ENCODE peak calls at places on chromosomes 12 and 14, in four cellular contexts. L, C, J and W are unnamed samples.
A peak's percentile ranks its signal among the peaks of the same experiment; 100 is the strongest.

GRCh38 chr12:131203666-131204415 is 250.1 kb downstream of the ADGRD1 start:
- DNase-seq in L (no peak), C (no peak), J (no peak), W (no peak)

GRCh38 chr14:53888535-53889386 is 67.9 kb downstream of the BMP4 start:
- DNase-seq in L (no peak), C (no peak), J (no peak), W (no peak)

GRCh38 chr12:14935031-14935430 is 3.3 kb downstream of the ERP27 start:
- DNase-seq in L (no peak), C (no peak), J (no peak), W (no peak)

GRCh38 chr12:120719072-120719471 is 6.6 kb upstream of the ACADS start:
- DNase-seq in L (no peak), C (no peak), J (no peak), W (no peak)

GRCh38 chr12:66280573-66280972 is 21.7 kb upstream of the HELB start:
- DNase-seq in L (no peak), C (no peak), J (no peak), W (no peak)

GRCh38 chr14:24605435-24606190 is 3.9 kb downstream of the GZMH start:
- DNase-seq in L (peak; percentile 42), C (no peak), J (no peak), W (peak; percentile 14)

GRCh38 chr14:89325299-89325883 is 91.6 kb downstream of the FOXN3 start:
- DNase-seq in L (no peak), C (no peak), J (no peak), W (no peak)

GRCh38 chr12:22518998-22519397 is 25.3 kb downstream of the C2CD5 start:
- DNase-seq in L (no peak), C (no peak), J (no peak), W (no peak)

GRCh38 chr12:24595652-24596235 is 353.2 kb downstream of the BCAT1 start:
- DNase-seq in L (no peak), C (no peak), J (no peak), W (no peak)

GRCh38 chr14:103260629-103261124 is 73.4 kb upstream of the EIF5 start:
- DNase-seq in L (no peak), C (no peak), J (no peak), W (no peak)

GRCh38 chr14:24108336-24108874 is 6.2 kb upstream of the DCAF11 start:
- DNase-seq in L (no peak), C (no peak), J (no peak), W (no peak)

GRCh38 chr12:41189395-41190251 is 1.5 kb downstream of the PDZRN4 start:
- DNase-seq in L (no peak), C (no peak), J (peak; percentile 12), W (no peak)

GRCh38 chr14:42140831-42141279 is 534.2 kb downstream of the LRFN5 start:
- DNase-seq in L (no peak), C (no peak), J (no peak), W (no peak)

GRCh38 chr12:82740129-82741000 is 53.7 kb downstream of the TMTC2 start:
- DNase-seq in L (no peak), C (no peak), J (no peak), W (no peak)

GRCh38 chr12:120110550-120111501 is 5.7 kb downstream of the RAB35 start:
- DNase-seq in L (peak; percentile 31), C (peak; percentile 61), J (no peak), W (no peak)

GRCh38 chr14:72142328-72142727 is 210.1 kb downstream of the RGS6 start:
- DNase-seq in L (no peak), C (no peak), J (no peak), W (no peak)

GRCh38 chr12:120713861-120714482 is 3.7 kb downstream of the UNC119B start:
- DNase-seq in L (peak; percentile 68), C (peak; percentile 60), J (peak; percentile 23), W (peak; percentile 72)

GRCh38 chr14:26687438-26687837 is 89.6 kb upstream of the NOVA1 start:
- DNase-seq in L (no peak), C (no peak), J (no peak), W (no peak)

GRCh38 chr14:102255401-102256190 is 49.4 kb downstream of the MOK start:
- DNase-seq in L (no peak), C (no peak), J (no peak), W (no peak)

GRCh38 chr14:28719130-28719529 is 47.5 kb upstream of the FOXG1 start:
- DNase-seq in L (no peak), C (no peak), J (no peak), W (no peak)

GRCh38 chr12:55619352-55620138 is 17.1 kb upstream of the OR10P1 start:
- DNase-seq in L (peak; percentile 18), C (no peak), J (no peak), W (peak; percentile 43)

GRCh38 chr12:53344824-53345485 is 8.8 kb upstream of the SP7 start:
- DNase-seq in L (peak; percentile 36), C (peak; percentile 71), J (peak; percentile 62), W (peak; percentile 69)

GRCh38 chr14:99729991-99730875 is 46.1 kb downstream of the CYP46A1 start:
- DNase-seq in L (peak; percentile 32), C (peak; percentile 46), J (peak; percentile 60), W (no peak)

GRCh38 chr14:81219821-81220487 is 805 bp downstream of the GTF2A1 start:
- DNase-seq in L (peak; percentile 12), C (peak; percentile 34), J (no peak), W (no peak)

GRCh38 chr12:131126662-131127173 is 173.0 kb downstream of the ADGRD1 start:
- DNase-seq in L (no peak), C (no peak), J (no peak), W (no peak)

GRCh38 chr12:75979181-75979580 is 52.4 kb downstream of the PHLDA1 start:
- DNase-seq in L (peak; percentile 12), C (no peak), J (no peak), W (no peak)

GRCh38 chr12:106304001-106304421 is 1.5 kb downstream of the TCP11L2 start:
- DNase-seq in L (no peak), C (peak; percentile 59), J (no peak), W (no peak)